ENCODE peak calls at places on chromosomes 4 and X, in nine cellular contexts. C is H9; G is PC-3; P is effector memory CD4-positive, alpha-beta T cell; E is right lobe of liver; F is fibroblast of lung; M is brain microvascular endothelial cell; A is H7; T is HAP-1. X is an unnamed sample.

GRCh38 chr4:150769845-150770244 is 187.9 kb downstream of the MAB21L2 start:
- DNase-seq in C (no peak), G (peak; percentile 44), P (no peak), E (no peak), F (peak; percentile 20), M (peak; percentile 15), A (no peak), T (no peak), X (no peak)

GRCh38 chrX:118536687-118537461 is 41.3 kb downstream of the DOCK11 start:
- DNase-seq in C (no peak), G (peak; percentile 10), P (peak; percentile 23), E (no peak), F (peak; percentile 48), M (peak; percentile 34), A (peak; percentile 44), T (peak; percentile 51), X (no peak)

GRCh38 chr4:72951628-72952027 is 117.9 kb downstream of the COX18 start:
- DNase-seq in C (no peak), G (peak; percentile 91), P (no peak), E (no peak), F (peak; percentile 78), M (no peak), A (no peak), T (no peak), X (no peak)

GRCh38 chrX:104987063-104987462 is 233.4 kb downstream of the TEX13A start:
- DNase-seq in C (no peak), G (peak; percentile 91), P (no peak), E (no peak), F (peak; percentile 11), M (no peak), A (no peak), T (no peak), X (no peak)

GRCh38 chr4:159273126-159273438 is 170.2 kb downstream of the RAPGEF2 start:
- DNase-seq in C (no peak), G (no peak), P (no peak), E (no peak), F (peak; percentile 34), M (no peak), A (no peak), T (no peak), X (no peak)

GRCh38 chrX:96835660-96836289 is 47.9 kb upstream of the RPA4 start:
- DNase-seq in C (no peak), G (no peak), P (no peak), E (no peak), F (no peak), M (no peak), A (no peak), T (no peak), X (no peak)

GRCh38 chrX:22664826-22665225 is 334.9 kb upstream of the DDX53 start:
- DNase-seq in C (no peak), G (no peak), P (no peak), E (no peak), F (no peak), M (no peak), A (no peak), T (no peak), X (no peak)

GRCh38 chr4:69497081-69497480 is 1.4 kb upstream of the UGT2B4 start:
- DNase-seq in C (no peak), G (peak; percentile 86), P (no peak), E (no peak), F (peak; percentile 92), M (peak; percentile 20), A (no peak), T (no peak), X (no peak)

GRCh38 chrX:120309873-120310730 is 1.2 kb downstream of the TMEM255A start:
- DNase-seq in C (peak; percentile 31), G (peak; percentile 38), P (no peak), E (no peak), F (peak; percentile 36), M (no peak), A (no peak), T (peak; percentile 75), X (no peak)

GRCh38 chr4:65668201-65669007 is 1.9 kb downstream of the EPHA5 start:
- DNase-seq in C (peak; percentile 39), G (peak; percentile 39), P (no peak), E (no peak), F (peak; percentile 71), M (peak; percentile 41), A (peak; percentile 36), T (peak; percentile 21), X (no peak)

GRCh38 chrX:29044802-29045201 is 457.6 kb downstream of the IL1RAPL1 start:
- DNase-seq in C (no peak), G (peak; percentile 18), P (no peak), E (no peak), F (peak; percentile 8), M (no peak), A (no peak), T (no peak), X (no peak)

GRCh38 chrX:70453024-70453618 is 8.5 kb downstream of the DLG3 start:
- DNase-seq in C (no peak), G (no peak), P (no peak), E (no peak), F (no peak), M (no peak), A (no peak), T (no peak), X (no peak)

GRCh38 chrX:79462458-79462857 is 95.3 kb upstream of the ITM2A start:
- DNase-seq in C (no peak), G (no peak), P (no peak), E (no peak), F (no peak), M (no peak), A (no peak), T (no peak), X (no peak)

GRCh38 chr4:11623726-11624037 is 195.0 kb upstream of the HS3ST1 start:
- DNase-seq in C (peak; percentile 42), G (peak; percentile 63), P (no peak), E (peak; percentile 21), F (no peak), M (no peak), A (peak; percentile 9), T (no peak), X (peak; percentile 3)

GRCh38 chr4:6134612-6135220 is 65.6 kb downstream of the JAKMIP1 start:
- DNase-seq in C (peak; percentile 51), G (peak; percentile 32), P (peak; percentile 39), E (no peak), F (no peak), M (no peak), A (peak; percentile 77), T (no peak), X (no peak)

GRCh38 chr4:183343730-183344129 is 21.5 kb upstream of the CLDN24 start:
- DNase-seq in C (no peak), G (no peak), P (no peak), E (no peak), F (no peak), M (no peak), A (no peak), T (no peak), X (no peak)

GRCh38 chrX:17689971-17690409 is 47.3 kb upstream of the SCML1 start:
- DNase-seq in C (no peak), G (peak; percentile 77), P (no peak), E (no peak), F (peak; percentile 52), M (peak; percentile 72), A (peak; percentile 60), T (peak; percentile 79), X (peak; percentile 27)

DNA sequence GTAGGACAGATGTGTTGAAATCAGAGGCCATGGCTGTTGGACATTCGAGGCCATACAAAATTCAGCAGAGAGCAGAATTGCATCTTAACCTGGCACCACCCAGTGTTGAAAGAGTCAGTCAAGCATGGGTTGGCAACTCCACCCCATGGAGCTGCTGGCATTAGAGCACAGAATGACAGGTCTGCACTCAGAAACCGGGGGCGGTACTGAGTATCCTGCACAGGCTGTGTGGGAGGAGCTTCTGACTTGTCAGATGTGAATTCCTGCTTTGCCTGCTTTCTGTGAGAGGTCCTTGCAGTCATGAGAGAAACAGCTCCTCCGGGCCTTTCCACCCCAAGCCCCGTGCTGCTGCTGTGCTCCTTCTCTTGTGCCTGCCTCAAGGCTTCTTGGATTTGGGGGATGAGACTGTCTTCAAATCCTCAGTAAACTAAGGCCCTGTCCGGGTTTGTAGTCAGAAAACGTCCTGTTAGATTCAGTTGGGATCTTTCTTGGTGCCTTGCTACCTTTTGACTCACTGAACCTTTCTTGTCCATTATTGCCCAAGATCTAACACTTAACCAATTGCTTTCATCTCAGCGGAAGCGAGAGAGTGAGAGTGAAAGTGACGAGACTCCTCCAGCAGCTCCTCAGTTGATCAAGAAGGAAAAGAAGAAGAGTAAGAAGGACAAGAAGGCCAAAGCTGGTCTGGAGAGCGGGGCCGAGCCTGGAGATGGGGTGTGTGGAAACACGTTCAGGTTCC is 13.1 kb downstream of the DKC1 start:
- DNase-seq in C (no peak), G (peak; percentile 13), P (no peak), E (no peak), F (peak; percentile 11), M (no peak), A (no peak), T (no peak), X (no peak)
- H3K27me3 ChIP-seq in C (no peaks in the 10 kb centered on the region), G (no peaks in the 10 kb centered on the region), P (no peaks in the 10 kb centered on the region), E (no peaks in the 10 kb centered on the region), F (no peaks in the 10 kb centered on the region), M (no peaks in the 10 kb centered on the region), A (no peaks in the 10 kb centered on the region), T (no peaks in the 10 kb centered on the region), X (no peaks in the 10 kb centered on the region)

GRCh38 chr4:3856604-3857204 is 90.5 kb downstream of the ADRA2C start:
- DNase-seq in C (no peak), G (no peak), P (no peak), E (no peak), F (no peak), M (no peak), A (no peak), T (no peak), X (no peak)
- H3K27me3 ChIP-seq in C (no peaks in the 10 kb centered on the region), G (peaks cover 88% of the 10 kb centered on the region), P (no peaks in the 10 kb centered on the region), E (no peaks in the 10 kb centered on the region), F (no peaks in the 10 kb centered on the region), M (no peaks in the 10 kb centered on the region), A (no peaks in the 10 kb centered on the region), T (peaks cover 21% of the 10 kb centered on the region), X (no peaks in the 10 kb centered on the region)

DNA sequence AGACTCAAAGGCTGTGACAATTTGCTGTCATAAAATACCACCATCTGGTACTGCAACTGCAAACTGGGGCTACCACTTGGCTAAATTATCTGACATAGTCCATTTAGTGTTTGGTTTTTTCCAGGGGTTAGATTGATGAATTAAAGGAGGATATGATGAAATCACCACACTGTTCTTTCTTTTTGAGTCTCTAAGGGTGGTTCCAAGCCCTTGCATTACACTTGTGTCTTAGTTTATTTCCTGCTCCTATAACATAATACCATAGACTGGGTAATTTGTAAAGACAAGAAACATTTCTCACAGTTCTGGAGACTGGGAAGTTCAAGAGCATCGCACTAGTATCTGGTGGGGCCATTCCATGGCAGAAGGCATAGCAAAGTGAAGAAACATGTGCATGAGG is 32.0 kb upstream of the CD38 start:
- DNase-seq in C (no peak), G (no peak), P (no peak), E (no peak), F (no peak), M (no peak), A (no peak), T (no peak), X (no peak)
- H3K27me3 ChIP-seq in C (no peaks in the 10 kb centered on the region), G (no peaks in the 10 kb centered on the region), P (no peaks in the 10 kb centered on the region), E (no peaks in the 10 kb centered on the region), F (no peaks in the 10 kb centered on the region), M (no peaks in the 10 kb centered on the region), A (no peaks in the 10 kb centered on the region), T (no peaks in the 10 kb centered on the region), X (no peaks in the 10 kb centered on the region)

DNA sequence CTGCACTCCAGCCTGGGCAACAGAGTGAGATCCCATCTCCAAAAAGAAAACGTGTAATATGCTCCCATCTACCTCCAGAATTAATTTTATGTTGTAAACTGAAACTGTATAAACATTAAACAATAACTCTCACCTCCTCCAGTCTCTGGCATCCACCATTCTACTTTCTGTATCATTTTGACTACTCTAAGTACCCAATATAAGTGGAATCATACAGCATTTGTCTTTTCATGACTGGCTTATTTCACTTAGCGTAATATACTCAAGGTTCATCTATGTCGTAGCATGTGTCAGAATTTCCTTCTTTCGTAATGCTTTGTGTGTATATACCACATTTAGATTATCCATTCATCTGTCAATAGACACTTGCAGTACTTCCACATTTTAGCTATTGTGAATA is 20.6 kb downstream of the F8 start:
- DNase-seq in C (no peak), G (no peak), P (no peak), E (no peak), F (no peak), M (no peak), A (no peak), T (no peak), X (no peak)
- H3K27me3 ChIP-seq in C (no peaks in the 10 kb centered on the region), G (no peaks in the 10 kb centered on the region), P (no peaks in the 10 kb centered on the region), E (no peaks in the 10 kb centered on the region), F (no peaks in the 10 kb centered on the region), M (no peaks in the 10 kb centered on the region), A (no peaks in the 10 kb centered on the region), T (no peaks in the 10 kb centered on the region), X (no peaks in the 10 kb centered on the region)

X was measured in naive thymus-derived CD4-positive, alpha-beta T cell.